ENCODE peak calls at places on chromosomes 16 and 17, in four cellular contexts. I, N, U and H are unnamed samples.

GRCh38 chr16:70705056-70705455 is 19.2 kb upstream of the MTSS2 start:
- DNase-seq in N (no peak), U (no peak), I (no peak), H (no peak)

GRCh38 chr17:58331815-58332719 is 3.5 kb upstream of the TSPOAP1 start:
- DNase-seq in I (no peak), U (peak; percentile 98), N (no peak), H (peak; percentile 97)

GRCh38 chr16:72197556-72197955 is 25.6 kb upstream of the PMFBP1 start:
- DNase-seq in U (no peak), N (no peak), I (no peak), H (no peak)

GRCh38 chr16:77437859-77438258 is 3.0 kb upstream of the ADAMTS18 start:
- DNase-seq in U (no peak), N (no peak), I (no peak), H (peak; percentile 11)

GRCh38 chr16:87457724-87458423 is 35.0 kb downstream of the ZCCHC14 start:
- DNase-seq in N (peak; percentile 97), U (no peak), I (no peak), H (peak; percentile 51)

GRCh38 chr17:16920628-16921020 is 51.3 kb downstream of the TNFRSF13B start:
- DNase-seq in I (no peak), N (no peak), U (no peak), H (no peak)

GRCh38 chr17:41406205-41406604 is 8.8 kb upstream of the KRT31 start:
- DNase-seq in N (no peak), I (no peak), U (no peak), H (no peak)

GRCh38 chr16:85168732-85169256 is 56.5 kb upstream of the CIBAR2 start:
- DNase-seq in N (no peak), U (peak; percentile 90), I (peak; percentile 60), H (peak; percentile 51)

GRCh38 chr16:54285414-54286066 is 1.0 kb downstream of the IRX3 start:
- DNase-seq in U (no peak), I (no peak), N (no peak), H (peak; percentile 87)

GRCh38 chr16:24409045-24409444 is 130.3 kb upstream of the RBBP6 start:
- DNase-seq in N (peak; percentile 7), U (peak; percentile 6), I (peak; percentile 50), H (peak; percentile 7)

GRCh38 chr17:83155128-83156081 is 76.0 kb downstream of the METRNL start:
- DNase-seq in N (no peak), U (no peak), I (no peak), H (peak; percentile 46)

GRCh38 chr16:81486555-81487061 is 42.0 kb downstream of the CMIP start:
- DNase-seq in U (no peak), N (no peak), I (no peak), H (no peak)

GRCh38 chr17:79600071-79600470 is 10.8 kb downstream of the RBFOX3 start:
- DNase-seq in U (no peak), N (no peak), I (no peak), H (no peak)

GRCh38 chr17:41725134-41725533 is 9.3 kb downstream of the HAP1 start:
- DNase-seq in N (no peak), I (no peak), U (no peak), H (no peak)

GRCh38 chr17:67491009-67491677 is 114.1 kb downstream of the PITPNC1 start:
- DNase-seq in U (peak; percentile 5), N (peak; percentile 87), I (peak; percentile 80), H (peak; percentile 83)

GRCh38 chr16:82639666-82640336 is 13.0 kb downstream of the CDH13 start:
- DNase-seq in I (peak; percentile 22), N (peak; percentile 42), U (peak; percentile 61), H (peak; percentile 57)

GRCh38 chr17:64387545-64388171 is 3.0 kb downstream of the PECAM1 start:
- DNase-seq in I (no peak), U (peak; percentile 72), N (no peak), H (no peak)

GRCh38 chr16:84643677-84644076 is 4.6 kb upstream of the KLHL36 start:
- DNase-seq in I (no peak), N (no peak), U (no peak), H (no peak)

GRCh38 chr17:36586138-36586537 is 5.5 kb upstream of the DHRS11 start:
- DNase-seq in N (no peak), U (no peak), I (no peak), H (no peak)

GRCh38 chr17:19003966-19004600 is 481 bp downstream of the FAM83G start:
- DNase-seq in N (no peak), U (peak; percentile 41), I (peak; percentile 75), H (no peak)

GRCh38 chr16:68823401-68823800 is 19.9 kb upstream of the TANGO6 start:
- DNase-seq in U (no peak), N (no peak), I (no peak), H (no peak)

GRCh38 chr17:1082579-1082978 is 85.7 kb downstream of the TIMM22 start:
- DNase-seq in U (no peak), I (no peak), N (no peak), H (no peak)

GRCh38 chr16:10112021-10112420 is 70.2 kb downstream of the GRIN2A start:
- DNase-seq in U (no peak), I (no peak), N (no peak), H (no peak)

GRCh38 chr17:7374353-7374752 is 6.5 kb upstream of the TNK1 start:
- DNase-seq in N (no peak), I (no peak), U (no peak), H (no peak)

GRCh38 chr16:4491898-4492297 is 15.7 kb downstream of the HMOX2 start:
- DNase-seq in N (no peak), U (no peak), I (no peak), H (no peak)

GRCh38 chr16:28879261-28879840 is 1.1 kb downstream of the ATP2A1 start:
- DNase-seq in I (no peak), N (no peak), U (no peak), H (no peak)

GRCh38 chr17:33964344-33964979 is 290.6 kb upstream of the CCL2 start:
- DNase-seq in U (peak; percentile 65), N (no peak), I (no peak), H (peak; percentile 28)

GRCh38 chr17:76673729-76674128 is 30.2 kb upstream of the ST6GALNAC1 start:
- DNase-seq in U (no peak), I (no peak), N (no peak), H (no peak)

GRCh38 chr16:53599548-53599947 is 96.5 kb upstream of the AKTIP start:
- DNase-seq in U (no peak), I (no peak), N (no peak), H (no peak)

GRCh38 chr16:76705883-76706282 is 428.7 kb downstream of the CNTNAP4 start:
- DNase-seq in N (no peak), U (no peak), I (no peak), H (no peak)

GRCh38 chr17:601462-602303 is 113.0 kb downstream of the VPS53 start:
- DNase-seq in N (no peak), I (no peak), U (peak; percentile 95), H (no peak)

GRCh38 chr16:14004719-14005315 is 66.3 kb upstream of the MRTFB start:
- DNase-seq in I (no peak), U (no peak), N (no peak), H (no peak)

GRCh38 chr16:84751947-84752346 is 52.1 kb downstream of the USP10 start:
- DNase-seq in I (no peak), N (no peak), U (no peak), H (peak; percentile 54)

GRCh38 chr16:8481810-8482209 is 108.5 kb downstream of the TMEM114 start:
- DNase-seq in I (no peak), N (no peak), U (no peak), H (no peak)
- TF ChIP-seq MAX in I (no peak), N (no peak), U (no peak), H (no peak)

GRCh38 chr17:48944519-48945260 is at the start of gene SNF8:
- DNase-seq in U (peak; percentile 96), I (peak; percentile 99), N (peak; percentile 80), H (peak; percentile 94)
- TF ChIP-seq POLR2A in U (peak; percentile 90), I (peak; percentile 72), N (peak; percentile 68), H (no peak)

DNA sequence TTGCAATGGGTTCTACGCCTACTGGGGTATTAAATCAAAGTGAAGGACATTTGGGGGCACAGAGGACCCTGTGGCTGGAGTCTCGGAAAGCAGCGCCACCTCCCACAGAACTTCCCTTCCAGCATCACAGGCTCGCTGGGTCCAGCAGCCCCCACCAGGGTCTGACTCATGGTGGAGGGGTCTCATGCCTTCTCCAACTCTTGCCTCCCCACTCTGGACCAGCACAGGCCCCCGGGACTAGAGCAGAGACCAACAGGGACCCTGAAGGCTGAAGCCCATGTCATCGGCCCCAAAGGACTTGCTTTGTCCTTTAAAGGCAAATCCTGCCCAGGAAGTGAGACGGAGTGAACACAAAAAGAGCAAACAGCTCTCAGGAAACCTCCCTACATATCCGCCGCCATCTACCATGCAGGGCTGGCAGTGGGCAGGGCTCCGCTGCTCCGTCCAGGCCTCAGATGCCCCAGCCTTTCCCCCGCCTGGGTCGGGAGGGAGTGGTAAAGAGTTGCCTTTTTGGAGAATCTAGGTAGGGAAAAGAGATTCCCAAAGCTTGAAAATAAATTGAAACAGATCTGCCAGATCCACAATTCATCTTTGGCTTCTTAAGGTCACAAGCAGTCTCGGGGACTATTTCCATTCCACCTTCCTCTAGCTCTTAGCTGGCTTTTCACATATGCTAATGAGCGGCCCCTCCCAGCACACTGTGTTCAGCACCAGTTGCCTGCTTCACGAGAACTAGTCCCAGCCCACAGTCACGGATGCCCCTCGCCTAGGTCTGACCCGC is 2.1 kb upstream of the GPRC5C start:
- DNase-seq in I (no peak), N (no peak), U (no peak), H (peak; percentile 49)
- H3K4me3 ChIP-seq in I (peak overlapping the region; percentile 78), N (peak overlapping the region; percentile 70), U (peak overlapping the region; percentile 17), H (no peak overlapping the region)

GRCh38 chr17:81383504-81384421 is 11.5 kb upstream of the BAHCC1 start:
- DNase-seq in U (no peak), I (no peak), N (no peak), H (no peak)
- TF ChIP-seq MAX in U (no peak), I (no peak), N (no peak), H (no peak)

DNA sequence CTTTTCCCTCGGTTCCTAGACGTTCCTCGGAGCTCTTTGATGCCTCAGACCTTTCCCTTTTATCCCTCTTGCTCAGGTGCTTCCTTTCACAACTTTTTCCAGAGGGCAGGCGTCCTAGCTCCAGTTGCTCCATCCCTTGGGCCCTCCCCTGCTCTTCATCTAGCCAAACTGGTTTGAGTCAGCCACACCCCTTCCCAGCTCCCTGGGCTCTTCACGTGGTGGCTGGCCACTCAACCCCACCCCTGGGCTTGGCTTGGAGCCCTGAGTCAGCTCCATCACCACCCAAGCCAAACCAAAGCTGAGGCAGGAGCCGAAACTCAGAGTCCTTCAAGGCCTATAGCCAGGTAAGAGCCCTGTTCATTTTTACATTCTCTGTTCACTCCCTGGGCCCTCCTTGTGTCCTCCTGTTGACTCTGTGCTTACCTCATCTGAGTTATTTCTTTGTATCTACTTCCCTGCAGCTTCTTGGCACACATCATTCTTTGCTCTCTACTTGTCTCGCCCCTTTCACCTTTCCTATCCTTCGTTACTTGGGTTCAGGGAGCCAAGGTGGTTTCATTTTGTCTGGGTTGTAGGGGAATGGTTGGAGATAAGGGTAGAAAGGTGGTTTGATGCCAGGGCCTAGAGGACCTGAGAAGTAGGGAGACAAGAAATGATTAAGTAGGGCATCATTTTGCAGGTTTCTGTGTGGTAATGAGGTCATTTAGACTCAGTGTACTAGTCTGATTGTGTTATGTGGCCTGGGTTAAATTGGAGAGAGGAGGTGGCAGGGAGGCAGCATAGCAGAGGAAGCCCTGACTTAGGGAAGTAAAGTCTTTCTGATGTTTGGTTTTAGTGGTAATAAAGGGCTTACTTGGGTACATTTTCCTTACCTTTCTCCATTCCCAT is 7.6 kb upstream of the PHKG2 start:
- DNase-seq in N (peak; percentile 87), U (peak; percentile 74), I (peak; percentile 92), H (no peak)
- TF ChIP-seq POLR2A in N (no peak), U (no peak), I (no peak), H (no peak)

GRCh38 chr17:50094243-50094752 is 853 bp upstream of the PDK2 start:
- DNase-seq in U (peak; percentile 85), N (peak; percentile 88), I (peak; percentile 95), H (peak; percentile 78)
- H3K4me3 ChIP-seq in U (no peak overlapping the region), N (peak overlapping the region; percentile 96), I (peak overlapping the region; percentile 76), H (no peak overlapping the region)